ENCODE peak calls at places on chromosomes 6 and 20, in six cellular contexts. One of them, this sample, is unnamed.
A peak's percentile ranks its signal among the peaks of the same experiment; 100 is the strongest.

GRCh38 chr20:44832724-44833123 is 22.4 kb upstream of the RIMS4 start:
- DNase-seq in endodermal cell: peak; percentile 56
- DNase-seq in effector memory CD4-positive, alpha-beta T cell: no peak
- DNase-seq in lower lobe of right lung: no peak
- DNase-seq in psoas muscle: no peak
- DNase-seq in hepatocyte: no peak
- DNase-seq in this sample: no peak

GRCh38 chr6:17031961-17032360 is 69.9 kb upstream of the STMND1 start:
- DNase-seq in lower lobe of right lung: no peak
- DNase-seq in hepatocyte: no peak
- DNase-seq in effector memory CD4-positive, alpha-beta T cell: no peak
- DNase-seq in psoas muscle: no peak
- DNase-seq in endodermal cell: no peak
- DNase-seq in this sample: no peak

GRCh38 chr20:4006640-4007039 is 8.7 kb downstream of the RNF24 start:
- DNase-seq in lower lobe of right lung: no peak
- DNase-seq in psoas muscle: peak; percentile 91
- DNase-seq in effector memory CD4-positive, alpha-beta T cell: no peak
- DNase-seq in hepatocyte: no peak
- DNase-seq in endodermal cell: no peak
- DNase-seq in this sample: no peak

GRCh38 chr20:58765795-58766194 is 73.2 kb downstream of the NPEPL1 start:
- DNase-seq in hepatocyte: no peak
- DNase-seq in psoas muscle: no peak
- DNase-seq in endodermal cell: no peak
- DNase-seq in lower lobe of right lung: no peak
- DNase-seq in effector memory CD4-positive, alpha-beta T cell: no peak
- DNase-seq in this sample: peak; percentile 9

GRCh38 chr6:13354331-13355042 is 26.1 kb upstream of the TBC1D7 start:
- DNase-seq in psoas muscle: no peak
- DNase-seq in hepatocyte: no peak
- DNase-seq in endodermal cell: no peak
- DNase-seq in lower lobe of right lung: no peak
- DNase-seq in effector memory CD4-positive, alpha-beta T cell: no peak
- DNase-seq in this sample: no peak

GRCh38 chr6:161418458-161418945 is 144.6 kb upstream of the AGPAT4 start:
- DNase-seq in hepatocyte: peak; percentile 86
- DNase-seq in endodermal cell: peak; percentile 66
- DNase-seq in effector memory CD4-positive, alpha-beta T cell: no peak
- DNase-seq in lower lobe of right lung: no peak
- DNase-seq in psoas muscle: no peak
- DNase-seq in this sample: no peak

GRCh38 chr20:39271205-39271604 is 309.1 kb downstream of the DHX35 start:
- DNase-seq in lower lobe of right lung: no peak
- DNase-seq in endodermal cell: peak; percentile 68
- DNase-seq in hepatocyte: peak; percentile 47
- DNase-seq in psoas muscle: no peak
- DNase-seq in effector memory CD4-positive, alpha-beta T cell: no peak
- DNase-seq in this sample: peak; percentile 56

GRCh38 chr6:106199998-106200397 is 113.9 kb downstream of the PRDM1 start:
- DNase-seq in hepatocyte: no peak
- DNase-seq in endodermal cell: no peak
- DNase-seq in effector memory CD4-positive, alpha-beta T cell: no peak
- DNase-seq in lower lobe of right lung: no peak
- DNase-seq in psoas muscle: no peak
- DNase-seq in this sample: no peak

GRCh38 chr6:684831-685636 is 7.9 kb downstream of the EXOC2 start:
- DNase-seq in hepatocyte: no peak
- DNase-seq in endodermal cell: no peak
- DNase-seq in lower lobe of right lung: no peak
- DNase-seq in effector memory CD4-positive, alpha-beta T cell: no peak
- DNase-seq in psoas muscle: no peak
- DNase-seq in this sample: no peak

GRCh38 chr6:109854541-109855308 is 123.4 kb upstream of the GPR6 start:
- DNase-seq in endodermal cell: peak; percentile 83
- DNase-seq in psoas muscle: no peak
- DNase-seq in lower lobe of right lung: no peak
- DNase-seq in effector memory CD4-positive, alpha-beta T cell: no peak
- DNase-seq in hepatocyte: no peak
- DNase-seq in this sample: no peak

DNA sequence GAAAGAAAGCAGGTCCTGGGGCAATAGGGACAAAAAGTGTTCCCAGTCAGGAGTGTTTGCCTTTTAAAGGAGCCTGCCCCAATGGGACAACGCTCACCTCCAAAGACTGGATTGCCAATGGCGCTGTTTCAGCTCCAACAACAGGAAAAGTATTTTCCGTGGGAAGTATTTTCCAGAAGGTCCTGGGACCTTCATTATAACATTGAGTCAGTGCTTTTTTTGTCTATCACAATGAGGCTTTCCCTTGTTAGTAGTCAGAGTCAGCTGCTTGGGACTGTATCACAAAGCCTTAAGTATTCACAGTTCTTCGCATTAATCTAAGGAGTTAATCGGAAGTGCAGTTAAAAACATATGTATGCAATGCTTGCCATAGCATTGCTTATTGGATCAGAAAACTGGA is 17.3 kb downstream of the TRAF3IP2 start:
- DNase-seq in lower lobe of right lung: no peak
- DNase-seq in effector memory CD4-positive, alpha-beta T cell: no peak
- DNase-seq in psoas muscle: no peak
- DNase-seq in hepatocyte: no peak
- DNase-seq in endodermal cell: no peak
- DNase-seq in this sample: no peak
- H3K4me1 ChIP-seq in lower lobe of right lung: peaks cover 87% of the 10 kb centered on the region
- H3K4me1 ChIP-seq in effector memory CD4-positive, alpha-beta T cell: no peaks in the 10 kb centered on the region
- H3K4me1 ChIP-seq in psoas muscle: peaks cover 80% of the 10 kb centered on the region
- H3K4me1 ChIP-seq in hepatocyte: peaks cover 48% of the 10 kb centered on the region
- H3K4me1 ChIP-seq in endodermal cell: peaks cover 6% of the 10 kb centered on the region
- H3K4me1 ChIP-seq in this sample: peaks cover 75% of the 10 kb centered on the region

DNA sequence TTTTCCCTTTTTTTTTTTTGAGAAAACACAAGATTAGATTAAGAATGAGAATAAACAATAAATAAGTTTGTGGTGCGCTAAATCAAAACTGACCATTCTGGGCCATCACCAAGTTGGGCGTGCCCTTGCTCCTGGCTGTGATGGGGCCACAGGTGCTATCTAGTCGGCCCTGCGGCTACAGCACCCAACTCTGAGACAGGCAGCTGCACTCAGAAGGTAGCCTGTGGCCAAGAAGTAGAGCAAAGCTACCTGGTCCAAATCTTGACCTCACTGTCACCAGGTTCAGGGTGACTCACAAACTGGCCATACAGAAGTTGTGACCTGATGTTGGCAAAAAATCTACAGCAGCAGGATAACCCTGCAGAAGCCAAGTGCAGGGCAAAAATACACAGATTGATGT is 3.4 kb downstream of the TXNDC5 start:
- DNase-seq in lower lobe of right lung: no peak
- DNase-seq in hepatocyte: no peak
- DNase-seq in psoas muscle: no peak
- DNase-seq in effector memory CD4-positive, alpha-beta T cell: no peak
- DNase-seq in endodermal cell: no peak
- DNase-seq in this sample: no peak
- H3K4me3 ChIP-seq in lower lobe of right lung: no peak overlapping the region
- H3K4me3 ChIP-seq in hepatocyte: no peak overlapping the region
- H3K4me3 ChIP-seq in psoas muscle: no peak overlapping the region
- H3K4me3 ChIP-seq in effector memory CD4-positive, alpha-beta T cell: no peak overlapping the region
- H3K4me3 ChIP-seq in endodermal cell: no peak overlapping the region
- H3K4me3 ChIP-seq in this sample: no peak overlapping the region

DNA sequence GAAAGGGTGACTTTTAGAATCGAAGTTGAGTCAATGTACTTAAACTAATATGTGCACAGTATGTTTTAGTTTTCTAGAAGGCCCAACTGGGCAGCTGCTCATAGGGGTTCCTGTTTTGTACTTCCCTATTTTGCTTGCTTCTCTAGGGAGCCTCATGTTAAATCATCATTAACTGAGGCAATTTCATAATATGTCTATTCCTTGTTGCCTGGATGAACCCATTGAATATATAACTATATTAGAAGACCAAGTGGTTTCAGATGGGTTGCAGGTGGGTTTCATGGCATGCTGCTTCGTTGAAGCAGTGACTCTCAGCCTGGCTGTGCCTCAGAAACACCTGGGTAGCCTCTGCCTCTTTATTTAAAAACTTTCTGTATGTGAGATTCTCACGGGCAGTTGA is 22.2 kb downstream of the CARMIL1 start:
- DNase-seq in endodermal cell: no peak
- DNase-seq in hepatocyte: no peak
- DNase-seq in effector memory CD4-positive, alpha-beta T cell: no peak
- DNase-seq in psoas muscle: no peak
- DNase-seq in lower lobe of right lung: no peak
- DNase-seq in this sample: no peak
- H3K4me1 ChIP-seq in endodermal cell: no peaks in the 10 kb centered on the region
- H3K4me1 ChIP-seq in hepatocyte: peaks cover 34% of the 10 kb centered on the region
- H3K4me1 ChIP-seq in effector memory CD4-positive, alpha-beta T cell: no peaks in the 10 kb centered on the region
- H3K4me1 ChIP-seq in psoas muscle: no peaks in the 10 kb centered on the region
- H3K4me1 ChIP-seq in lower lobe of right lung: peaks cover 70% of the 10 kb centered on the region
- H3K4me1 ChIP-seq in this sample: peaks cover 46% of the 10 kb centered on the region

GRCh38 chr20:60053813-60054190 is 95.6 kb downstream of the CDH26 start:
- DNase-seq in psoas muscle: no peak
- DNase-seq in effector memory CD4-positive, alpha-beta T cell: no peak
- DNase-seq in endodermal cell: peak; percentile 24
- DNase-seq in lower lobe of right lung: no peak
- DNase-seq in hepatocyte: no peak
- DNase-seq in this sample: no peak

GRCh38 chr20:60055740-60056139 is 97.5 kb downstream of the CDH26 start:
- DNase-seq in psoas muscle: no peak
- DNase-seq in lower lobe of right lung: peak; percentile 85
- DNase-seq in endodermal cell: peak; percentile 43
- DNase-seq in effector memory CD4-positive, alpha-beta T cell: peak; percentile 41
- DNase-seq in hepatocyte: no peak
- DNase-seq in this sample: peak; percentile 81

GRCh38 chr20:60053125-60053812 is 95.0 kb downstream of the CDH26 start:
- DNase-seq in effector memory CD4-positive, alpha-beta T cell: no peak
- DNase-seq in endodermal cell: peak; percentile 25
- DNase-seq in psoas muscle: no peak
- DNase-seq in lower lobe of right lung: no peak
- DNase-seq in hepatocyte: no peak
- DNase-seq in this sample: no peak

GRCh38 chr20:60056345-60057122 is 98.3 kb downstream of the CDH26 start:
- DNase-seq in lower lobe of right lung: no peak
- DNase-seq in effector memory CD4-positive, alpha-beta T cell: no peak
- DNase-seq in endodermal cell: peak; percentile 41
- DNase-seq in psoas muscle: no peak
- DNase-seq in hepatocyte: no peak
- DNase-seq in this sample: no peak

DNA sequence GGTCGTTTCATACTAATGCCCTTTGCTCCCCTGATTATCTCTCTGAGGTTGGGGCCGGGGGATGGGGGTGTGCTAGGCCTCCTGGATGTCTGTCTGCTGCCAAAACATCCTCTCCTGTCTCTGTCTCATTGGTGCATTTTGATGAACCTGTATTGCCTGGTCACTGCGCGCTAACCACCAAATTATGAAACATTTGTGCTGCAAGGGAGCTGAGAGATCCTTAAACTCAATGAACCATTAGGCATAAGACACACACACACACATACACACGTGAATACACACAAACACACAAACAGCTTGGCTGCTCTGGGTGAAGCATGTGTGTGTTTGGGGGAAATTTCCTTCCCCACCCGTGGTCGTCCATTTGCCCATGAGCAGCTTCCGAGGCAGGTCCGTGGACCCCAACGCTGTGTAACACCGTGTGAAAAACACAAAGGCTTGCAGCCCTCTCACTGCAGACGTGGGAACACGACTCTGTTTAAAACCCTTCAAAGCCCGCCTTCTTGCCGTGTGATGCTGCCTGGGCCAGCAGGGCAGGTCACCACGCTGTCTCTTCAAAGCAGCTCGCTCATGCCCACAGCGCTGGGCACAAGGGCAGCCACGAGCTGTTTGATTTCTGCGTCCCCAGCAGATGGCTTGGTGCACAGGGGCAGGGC is 96.6 kb downstream of the CDH26 start:
- DNase-seq in psoas muscle: no peak
- DNase-seq in effector memory CD4-positive, alpha-beta T cell: no peak
- DNase-seq in hepatocyte: no peak
- DNase-seq in endodermal cell: peak; percentile 46
- DNase-seq in lower lobe of right lung: no peak
- DNase-seq in this sample: no peak
- H3K4me3 ChIP-seq in psoas muscle: no peak overlapping the region
- H3K4me3 ChIP-seq in effector memory CD4-positive, alpha-beta T cell: peak overlapping the region; percentile 49
- H3K4me3 ChIP-seq in hepatocyte: no peak overlapping the region
- H3K4me3 ChIP-seq in endodermal cell: no peak overlapping the region
- H3K4me3 ChIP-seq in lower lobe of right lung: no peak overlapping the region
- H3K4me3 ChIP-seq in this sample: no peak overlapping the region

GRCh38 chr6:144149894-144150672 is at the start of gene STX11:
- DNase-seq in endodermal cell: peak; percentile 86
- DNase-seq in lower lobe of right lung: peak; percentile 89
- DNase-seq in psoas muscle: peak; percentile 80
- DNase-seq in effector memory CD4-positive, alpha-beta T cell: peak; percentile 67
- DNase-seq in hepatocyte: peak; percentile 72
- DNase-seq in this sample: peak; percentile 92
- H3K4me1 ChIP-seq in endodermal cell: no peaks in the 10 kb centered on the region
- H3K4me1 ChIP-seq in lower lobe of right lung: peaks cover 26% of the 10 kb centered on the region
- H3K4me1 ChIP-seq in psoas muscle: no peaks in the 10 kb centered on the region
- H3K4me1 ChIP-seq in effector memory CD4-positive, alpha-beta T cell: no peaks in the 10 kb centered on the region
- H3K4me1 ChIP-seq in hepatocyte: peaks cover 14% of the 10 kb centered on the region
- H3K4me1 ChIP-seq in this sample: peaks cover 14% of the 10 kb centered on the region

GRCh38 chr6:20669571-20670314 is 135.5 kb downstream of the CDKAL1 start:
- DNase-seq in lower lobe of right lung: no peak
- DNase-seq in hepatocyte: peak; percentile 23
- DNase-seq in endodermal cell: no peak
- DNase-seq in psoas muscle: no peak
- DNase-seq in effector memory CD4-positive, alpha-beta T cell: no peak
- DNase-seq in this sample: no peak

GRCh38 chr6:20660534-20660933 is 126.3 kb downstream of the CDKAL1 start:
- DNase-seq in effector memory CD4-positive, alpha-beta T cell: no peak
- DNase-seq in lower lobe of right lung: no peak
- DNase-seq in hepatocyte: no peak
- DNase-seq in psoas muscle: no peak
- DNase-seq in endodermal cell: no peak
- DNase-seq in this sample: no peak

GRCh38 chr6:20665290-20665689 is 131.0 kb downstream of the CDKAL1 start:
- DNase-seq in endodermal cell: no peak
- DNase-seq in psoas muscle: no peak
- DNase-seq in hepatocyte: no peak
- DNase-seq in effector memory CD4-positive, alpha-beta T cell: no peak
- DNase-seq in lower lobe of right lung: no peak
- DNase-seq in this sample: no peak

GRCh38 chr6:20661721-20662120 is 127.5 kb downstream of the CDKAL1 start:
- DNase-seq in psoas muscle: no peak
- DNase-seq in effector memory CD4-positive, alpha-beta T cell: no peak
- DNase-seq in endodermal cell: no peak
- DNase-seq in lower lobe of right lung: no peak
- DNase-seq in hepatocyte: no peak
- DNase-seq in this sample: no peak

DNA sequence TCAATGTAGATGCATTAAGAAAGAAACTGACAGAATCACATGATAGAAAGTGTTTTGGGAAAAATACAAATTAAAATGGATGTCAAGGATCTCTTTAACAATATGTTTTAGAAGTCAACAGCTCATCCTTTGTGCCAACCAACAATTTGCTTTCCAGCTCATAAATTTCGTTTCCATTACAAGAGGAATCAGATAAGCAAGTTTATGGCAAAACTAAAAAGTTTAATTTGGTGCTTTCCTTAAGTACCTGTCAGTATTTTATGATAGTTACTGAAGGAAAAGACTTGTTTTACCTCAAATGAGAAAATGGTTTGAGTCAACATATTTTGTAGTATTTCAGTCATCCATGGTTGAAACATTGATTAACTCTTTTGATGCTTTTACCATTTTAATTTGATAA is 130.0 kb downstream of the CDKAL1 start:
- DNase-seq in endodermal cell: no peak
- DNase-seq in psoas muscle: no peak
- DNase-seq in effector memory CD4-positive, alpha-beta T cell: no peak
- DNase-seq in lower lobe of right lung: no peak
- DNase-seq in hepatocyte: no peak
- DNase-seq in this sample: no peak
- H3K4me3 ChIP-seq in endodermal cell: no peak overlapping the region
- H3K4me3 ChIP-seq in psoas muscle: no peak overlapping the region
- H3K4me3 ChIP-seq in effector memory CD4-positive, alpha-beta T cell: no peak overlapping the region
- H3K4me3 ChIP-seq in lower lobe of right lung: no peak overlapping the region
- H3K4me3 ChIP-seq in hepatocyte: no peak overlapping the region
- H3K4me3 ChIP-seq in this sample: no peak overlapping the region